ENCODE peak calls at places on chromosomes 12 and 14, in six cellular contexts. C is cardiac fibroblast; L is stimulated activated naive B cell treated with anti-CD40 and anti-IgM and Interleukin-4, amounts not matched to agents 10 μg/mL and 1 μg/mL and 100 μg/mL, for 72 hours; V is anterior cingulate cortex; M is C1 segment of cervical spinal cord; S is coronary artery. D is an unnamed sample.

GRCh38 chr12:32002848-32003493 is 43.8 kb downstream of the RESF1 start:
- DNase-seq in S (no peak), L (no peak), M (no peak), C (peak; percentile 72), V (no peak), D (no peak)

GRCh38 chr14:102930753-102931579 is 8.5 kb downstream of the AMN start:
- DNase-seq in C (no peak), S (peak; percentile 72), L (no peak), V (no peak), M (no peak), D (no peak)

GRCh38 chr14:52837451-52837850 is 46.0 kb upstream of the GNPNAT1 start:
- DNase-seq in M (no peak), L (no peak), S (no peak), V (no peak), C (no peak), D (no peak)

GRCh38 chr12:29066061-29066588 is 83.0 kb upstream of the FAR2 start:
- DNase-seq in M (peak; percentile 45), V (no peak), L (peak; percentile 28), C (peak; percentile 67), S (no peak), D (peak; percentile 77)

GRCh38 chr12:131587565-131587964 is 123.3 kb upstream of the SFSWAP start:
- DNase-seq in V (no peak), C (no peak), M (no peak), S (no peak), L (no peak), D (no peak)

GRCh38 chr14:45251912-45252311 is 1.1 kb downstream of the MIS18BP1 start:
- DNase-seq in L (peak; percentile 24), S (no peak), M (no peak), V (no peak), C (peak; percentile 21), D (peak; percentile 32)

GRCh38 chr12:6302621-6303020 is 7.9 kb upstream of the PLEKHG6 start:
- DNase-seq in L (no peak), S (no peak), C (no peak), V (no peak), M (no peak), D (peak; percentile 38)

GRCh38 chr14:61492474-61492873 is 171.1 kb downstream of the PRKCH start:
- DNase-seq in V (no peak), M (no peak), L (no peak), C (no peak), S (no peak), D (no peak)

GRCh38 chr12:40016960-40017359 is 88.9 kb downstream of the SLC2A13 start:
- DNase-seq in L (no peak), S (no peak), M (no peak), C (peak; percentile 88), V (no peak), D (peak; percentile 56)

GRCh38 chr12:19129121-19129485 is 430 bp upstream of the PLEKHA5 start:
- DNase-seq in C (no peak), V (no peak), S (no peak), M (peak; percentile 22), L (no peak), D (no peak)

GRCh38 chr12:102964872-102965271 is 7.4 kb downstream of the ASCL1 start:
- DNase-seq in C (no peak), S (no peak), L (no peak), M (no peak), V (no peak), D (no peak)

GRCh38 chr12:6899837-6900519 is 4.6 kb upstream of the LRRC23 start:
- DNase-seq in M (peak; percentile 20), V (no peak), C (peak; percentile 84), L (no peak), S (no peak), D (peak; percentile 42)

GRCh38 chr14:20413785-20414117 is 450 bp upstream of the TEP1 start:
- DNase-seq in C (no peak), L (no peak), S (no peak), V (no peak), M (no peak), D (peak; percentile 32)

GRCh38 chr12:64992641-64993040 is 128.5 kb downstream of the WIF1 start:
- DNase-seq in S (no peak), C (no peak), V (no peak), M (no peak), L (no peak), D (no peak)

GRCh38 chr12:26938660-26939185 is 453 bp downstream of the FGFR1OP2 start:
- DNase-seq in C (no peak), L (no peak), M (no peak), S (no peak), V (no peak), D (no peak)

GRCh38 chr12:106663385-106663784 is 80.6 kb downstream of the RFX4 start:
- DNase-seq in S (no peak), M (no peak), C (no peak), L (no peak), V (no peak), D (no peak)

GRCh38 chr12:45458238-45458637 is 242.3 kb downstream of the ANO6 start:
- DNase-seq in C (peak; percentile 64), L (no peak), V (no peak), M (no peak), S (no peak), D (no peak)

GRCh38 chr14:55767291-55767690 is 187.3 kb downstream of the KTN1 start:
- DNase-seq in M (no peak), S (no peak), V (no peak), L (no peak), C (no peak), D (no peak)

GRCh38 chr14:64725360-64725815 is 21.2 kb downstream of the PLEKHG3 start:
- DNase-seq in V (no peak), L (no peak), C (no peak), M (no peak), S (no peak), D (no peak)

GRCh38 chr14:21997300-21997699 is 323.7 kb upstream of the OR4E1 start:
- DNase-seq in L (no peak), V (no peak), S (no peak), M (no peak), C (no peak), D (no peak)

GRCh38 chr12:13425766-13426165 is 229.2 kb downstream of the EMP1 start:
- DNase-seq in V (no peak), L (no peak), C (peak; percentile 11), M (no peak), S (no peak), D (peak; percentile 42)

GRCh38 chr12:85310025-85310424 is 30.0 kb downstream of the ALX1 start:
- DNase-seq in M (no peak), L (no peak), S (no peak), C (no peak), V (no peak), D (no peak)